ENCODE peak calls at places on chromosomes 11 and 22, in seven cellular contexts. A is spleen, K is transverse colon, B is Peyer's patch, O is stomach, I is esophagus squamous epithelium, S is adrenal gland. Z is an unnamed sample.

GRCh38 chr22:30116362-30117117 is 36.3 kb downstream of the HORMAD2 start:
- DNase-seq in A (no peak), K (no peak), S (no peak), B (no peak), I (no peak), O (no peak), Z (no peak)

GRCh38 chr11:101487775-101488174 is 96.0 kb downstream of the TRPC6 start:
- DNase-seq in I (no peak), S (no peak), O (no peak), B (no peak), A (no peak), K (no peak), Z (no peak)

GRCh38 chr11:26470992-26471391 is 101.1 kb downstream of the MUC15 start:
- DNase-seq in S (no peak), K (no peak), A (no peak), O (no peak), I (no peak), B (no peak), Z (no peak)

GRCh38 chr11:125881291-125881690 is 6.2 kb upstream of the HYLS1 start:
- DNase-seq in B (no peak), I (no peak), S (no peak), O (no peak), A (no peak), K (no peak), Z (no peak)

GRCh38 chr11:119363874-119364590 is 17.5 kb downstream of the USP2 start:
- DNase-seq in O (peak), B (no peak), A (peak), K (peak), I (no peak), S (peak), Z (no peak)

GRCh38 chr11:130675456-130675855 is 227.0 kb downstream of the ADAMTS15 start:
- DNase-seq in O (no peak), K (peak), B (no peak), S (peak), I (no peak), A (no peak), Z (peak)

GRCh38 chr11:120096756-120097191 is 41.1 kb downstream of the TRIM29 start:
- DNase-seq in A (no peak), O (no peak), S (no peak), I (no peak), K (no peak), B (no peak), Z (no peak)

GRCh38 chr11:1353383-1354124 is 36.2 kb upstream of the BRSK2 start:
- DNase-seq in O (no peak), I (no peak), K (no peak), B (no peak), A (peak), S (no peak), Z (no peak)

GRCh38 chr11:110356769-110357671 is 60.6 kb upstream of the RDX start:
- DNase-seq in K (no peak), O (no peak), I (no peak), S (peak), A (no peak), B (no peak), Z (no peak)

GRCh38 chr11:84962018-84962417 is 665.1 kb downstream of the DLG2 start:
- DNase-seq in K (no peak), A (no peak), O (no peak), I (no peak), S (no peak), B (no peak), Z (no peak)

GRCh38 chr11:18540207-18541009 is 13.7 kb upstream of the TSG101 start:
- DNase-seq in A (no peak), I (no peak), B (no peak), K (no peak), S (no peak), O (no peak), Z (no peak)

GRCh38 chr11:23006730-23007129 is 146.5 kb upstream of the CCDC179 start:
- DNase-seq in O (no peak), A (no peak), S (no peak), I (no peak), B (no peak), K (no peak), Z (no peak)

GRCh38 chr22:41818596-41818995 is 14.3 kb upstream of the SREBF2 start:
- DNase-seq in S (peak), I (no peak), A (no peak), O (no peak), B (no peak), K (no peak), Z (no peak)

GRCh38 chr22:25484498-25484897 is 80.0 kb upstream of the GRK3 start:
- DNase-seq in I (no peak), O (no peak), A (no peak), K (no peak), S (no peak), B (no peak), Z (no peak)

GRCh38 chr11:2803186-2804057 is 82.2 kb downstream of the CDKN1C start:
- DNase-seq in K (peak), O (peak), A (peak), B (peak), I (no peak), S (peak), Z (peak)

GRCh38 chr11:123547180-123547579 is 107.2 kb downstream of the SCN3B start:
- DNase-seq in B (no peak), A (no peak), S (no peak), O (no peak), K (no peak), I (no peak), Z (no peak)

GRCh38 chr22:46560696-46561295 is 23.4 kb upstream of the CELSR1 start:
- DNase-seq in I (no peak), A (peak), O (no peak), K (no peak), S (no peak), B (no peak), Z (no peak)

GRCh38 chr11:2169001-2169370 is 2.6 kb downstream of the TH start:
- DNase-seq in A (no peak), S (no peak), B (no peak), O (no peak), I (no peak), K (no peak), Z (no peak)

GRCh38 chr11:68677432-68677831 is 6.9 kb upstream of the GAL start:
- DNase-seq in S (peak), A (no peak), I (no peak), B (no peak), O (no peak), K (no peak), Z (no peak)

GRCh38 chr22:39534591-39535301 is 2.2 kb upstream of the RPS19BP1 start:
- DNase-seq in S (peak), I (no peak), A (peak), K (peak), B (peak), O (peak), Z (peak)

GRCh38 chr11:119436715-119437114 is 13.7 kb upstream of the THY1 start:
- DNase-seq in S (no peak), I (no peak), O (no peak), A (no peak), B (no peak), K (no peak), Z (no peak)

GRCh38 chr22:32628626-32629587 is 154.3 kb downstream of the FBXO7 start:
- DNase-seq in B (no peak), K (no peak), A (no peak), S (no peak), I (no peak), O (no peak), Z (no peak)

GRCh38 chr11:119356349-119357031 is 10.0 kb upstream of the MFRP start:
- DNase-seq in I (no peak), A (peak), K (peak), B (peak), O (peak), S (peak), Z (peak)

GRCh38 chr11:1561266-1561665 is 10.8 kb downstream of the DUSP8 start:
- DNase-seq in B (no peak), A (no peak), S (no peak), O (no peak), K (peak), I (no peak), Z (no peak)

GRCh38 chr11:24748261-24748660 is 251.4 kb downstream of the LUZP2 start:
- DNase-seq in I (no peak), S (no peak), O (no peak), K (no peak), B (no peak), A (no peak), Z (no peak)

GRCh38 chr11:132674161-132674560 is 858.1 kb downstream of the OPCML start:
- DNase-seq in B (no peak), O (no peak), I (no peak), S (no peak), K (no peak), A (no peak), Z (no peak)

GRCh38 chr11:20671856-20672546 is 2.6 kb downstream of the NELL1 start:
- DNase-seq in B (no peak), S (no peak), A (no peak), O (no peak), K (no peak), I (no peak), Z (no peak)

GRCh38 chr22:45518580-45518991 is 15.9 kb downstream of the FBLN1 start:
- DNase-seq in K (no peak), S (no peak), A (no peak), B (no peak), I (no peak), O (no peak), Z (no peak)

GRCh38 chr22:46136539-46137217 is 13.6 kb upstream of the PPARA start:
- DNase-seq in I (no peak), A (peak), S (no peak), B (no peak), O (no peak), K (no peak), Z (no peak)

GRCh38 chr11:130872513-130872912 is 43.8 kb downstream of the SNX19 start:
- DNase-seq in B (no peak), S (no peak), O (no peak), I (no peak), K (no peak), A (no peak), Z (no peak)

GRCh38 chr11:28463826-28464225 is 355.6 kb downstream of the METTL15 start:
- DNase-seq in S (no peak), K (no peak), I (no peak), B (no peak), O (no peak), A (no peak), Z (no peak)

GRCh38 chr11:134994431-134994830 is 582.4 kb upstream of the B3GAT1 start:
- DNase-seq in I (no peak), O (no peak), B (no peak), K (no peak), S (no peak), A (no peak), Z (no peak)

GRCh38 chr11:83725161-83725560 is 439.0 kb upstream of the CCDC90B start:
- DNase-seq in I (no peak), O (no peak), K (no peak), A (no peak), S (no peak), B (no peak), Z (no peak)

GRCh38 chr11:80798189-80798588 is 1357.4 kb upstream of the TENM4 start:
- DNase-seq in B (no peak), K (no peak), O (no peak), A (no peak), S (no peak), I (no peak), Z (no peak)

GRCh38 chr11:126354631-126355323 is 709 bp upstream of the ST3GAL4 start:
- DNase-seq in S (peak), K (no peak), A (peak), B (no peak), O (no peak), I (no peak), Z (no peak)

GRCh38 chr11:86999859-87000753 is 37.6 kb upstream of the TMEM135 start:
- DNase-seq in A (no peak), O (peak), S (peak), K (no peak), B (no peak), I (no peak), Z (no peak)

GRCh38 chr11:130672911-130673310 is 224.5 kb downstream of the ADAMTS15 start:
- DNase-seq in O (no peak), B (no peak), I (no peak), S (no peak), K (no peak), A (no peak), Z (no peak)

GRCh38 chr22:44847380-44847779 is 95.0 kb downstream of the ARHGAP8 start:
- DNase-seq in A (no peak), O (no peak), I (no peak), K (no peak), S (no peak), B (no peak), Z (no peak)

GRCh38 chr22:40679964-40680818 is 907 bp downstream of the MCHR1 start:
- DNase-seq in K (no peak), A (no peak), O (no peak), I (no peak), S (no peak), B (no peak), Z (no peak)

GRCh38 chr11:35006389-35007128 is 90.1 kb downstream of the PDHX start:
- DNase-seq in K (peak), B (no peak), O (no peak), A (no peak), I (no peak), S (no peak), Z (no peak)

DNA sequence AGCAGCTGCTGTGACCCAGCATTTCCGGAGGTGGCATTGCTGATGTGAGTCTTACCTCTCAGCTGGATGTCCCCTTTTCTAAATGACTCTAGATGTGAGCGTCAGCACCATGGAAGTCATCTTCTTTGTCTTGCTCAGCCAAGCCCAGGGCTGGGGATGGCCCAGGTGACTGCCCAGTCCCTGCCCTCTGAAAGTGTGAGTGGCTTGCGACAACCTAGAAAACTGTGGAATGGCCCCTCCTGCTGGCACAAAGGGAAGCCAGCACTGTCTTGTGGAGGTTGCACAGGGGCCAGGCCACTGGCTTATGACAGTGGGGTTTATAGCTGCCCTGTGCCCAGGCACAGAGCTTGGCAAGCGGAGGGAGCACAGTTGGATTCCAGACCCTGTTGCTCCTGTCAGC is 6.2 kb downstream of the TUB start:
- DNase-seq in S (no peak), K (no peak), I (no peak), O (no peak), A (peak), B (no peak), Z (no peak)
- TF ChIP-seq CTCF in S (peak), K (no peak), I (no peak), O (no peak), A (no peak), B (no peak), Z (no peak)

GRCh38 chr22:37953062-37953436 is 352 bp downstream of the C22orf23 start:
- DNase-seq in S (no peak), I (no peak), K (no peak), O (no peak), A (no peak), B (no peak), Z (no peak)

GRCh38 chr22:37959231-37959825 is 5.8 kb downstream of the POLR2F start:
- DNase-seq in A (no peak), K (no peak), B (no peak), S (no peak), O (no peak), I (no peak), Z (no peak)

GRCh38 chr22:37961062-37961461 is 7.6 kb downstream of the POLR2F start:
- DNase-seq in I (no peak), A (no peak), K (no peak), O (no peak), B (no peak), S (no peak), Z (no peak)

GRCh38 chr22:37953437-37954179 is at the start of the genes C22orf23 and POLR2F:
- DNase-seq in O (peak), B (peak), S (peak), A (peak), I (peak), K (peak), Z (peak)

DNA sequence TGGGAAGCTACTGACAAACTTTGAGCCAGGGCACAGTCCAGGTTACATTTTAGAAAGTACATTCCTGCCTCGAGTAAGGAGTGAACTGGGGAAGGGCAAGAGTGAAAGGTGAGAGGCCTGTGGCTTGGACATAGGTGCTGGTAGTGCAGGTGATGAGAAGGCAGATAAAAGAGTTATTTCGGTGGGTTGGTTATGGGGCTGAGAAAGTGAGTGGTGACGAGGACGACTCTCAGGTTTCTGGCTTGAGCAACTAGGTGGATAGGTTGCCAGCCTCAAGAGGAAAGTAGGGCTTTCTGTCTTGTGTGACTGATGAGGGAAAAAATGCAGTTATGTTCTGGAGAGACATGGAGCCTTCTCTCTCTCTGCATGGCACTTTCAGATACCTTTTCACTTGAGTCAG is 3.7 kb downstream of the POLR2F start:
- DNase-seq in A (no peak), I (no peak), S (no peak), O (no peak), K (no peak), B (no peak), Z (no peak)
- H3K4me3 ChIP-seq in A (no peak), I (no peak), S (no peak), O (no peak), K (no peak), B (no peak), Z (no peak)

DNA sequence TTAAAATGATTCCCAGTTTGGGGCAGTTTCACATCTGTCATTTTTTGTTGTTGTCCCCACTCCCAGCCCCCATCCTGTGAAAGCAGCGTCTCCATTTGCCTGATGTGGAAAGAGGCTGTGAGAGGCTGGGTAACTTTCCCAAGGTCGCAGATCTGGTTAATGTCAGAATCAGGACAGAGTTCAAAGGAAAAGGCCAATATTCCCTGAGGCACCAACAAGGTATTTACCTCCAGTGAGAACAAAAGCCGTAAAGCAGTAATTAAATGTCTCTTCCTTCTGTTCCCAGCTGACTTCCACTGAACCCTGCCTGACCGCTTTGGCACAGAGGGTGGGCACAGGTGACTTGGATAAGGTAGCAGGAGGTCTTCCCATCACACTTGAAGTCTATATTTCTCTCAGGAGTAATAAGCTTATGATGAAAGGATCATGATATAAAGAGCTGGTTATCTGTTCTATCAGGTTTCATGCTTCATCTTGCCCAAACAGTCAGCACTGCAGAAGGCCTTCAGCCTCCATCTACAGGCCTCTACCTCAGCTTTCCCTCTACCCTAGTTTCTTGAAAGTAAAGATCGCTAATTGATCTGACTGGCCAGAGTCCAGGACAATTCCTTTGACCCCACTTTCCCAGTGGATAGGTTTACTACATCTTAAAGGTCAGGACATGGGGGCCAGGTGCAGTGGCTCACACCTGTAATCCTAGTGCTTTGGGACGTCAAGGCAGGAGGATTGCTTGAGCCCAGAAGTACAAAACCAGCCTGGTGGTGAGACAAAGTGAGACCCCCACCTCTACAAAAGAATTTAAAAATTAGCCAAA is 9.4 kb downstream of the C11orf91 start:
- DNase-seq in I (no peak), O (no peak), A (no peak), S (no peak), B (no peak), K (peak), Z (no peak)
- TF ChIP-seq POLR2A in I (no peak), O (no peak), A (no peak), S (no peak), B (no peak), K (no peak), Z (no peak)

GRCh38 chr22:49348631-49349030 is 479.0 kb downstream of the BRD1 start:
- DNase-seq in K (no peak), I (no peak), S (no peak), O (no peak), A (peak), B (no peak), Z (no peak)

GRCh38 chr22:49349841-49350381 is 477.8 kb downstream of the BRD1 start:
- DNase-seq in K (no peak), I (no peak), A (peak), O (no peak), S (no peak), B (no peak), Z (no peak)

GRCh38 chr22:49351761-49352221 is 475.9 kb downstream of the BRD1 start:
- DNase-seq in S (no peak), A (peak), B (no peak), I (no peak), K (no peak), O (peak), Z (peak)

GRCh38 chr22:49349181-49349835 is 478.4 kb downstream of the BRD1 start:
- DNase-seq in A (peak), I (no peak), B (no peak), K (no peak), S (no peak), O (no peak), Z (no peak)

GRCh38 chr22:49350441-49351121 is 477.1 kb downstream of the BRD1 start:
- DNase-seq in K (peak), S (no peak), O (no peak), B (no peak), A (peak), I (no peak), Z (no peak)
- TF ChIP-seq CTCF in K (no peak), S (no peak), O (no peak), B (no peak), A (no peak), I (no peak), Z (no peak)

DNA sequence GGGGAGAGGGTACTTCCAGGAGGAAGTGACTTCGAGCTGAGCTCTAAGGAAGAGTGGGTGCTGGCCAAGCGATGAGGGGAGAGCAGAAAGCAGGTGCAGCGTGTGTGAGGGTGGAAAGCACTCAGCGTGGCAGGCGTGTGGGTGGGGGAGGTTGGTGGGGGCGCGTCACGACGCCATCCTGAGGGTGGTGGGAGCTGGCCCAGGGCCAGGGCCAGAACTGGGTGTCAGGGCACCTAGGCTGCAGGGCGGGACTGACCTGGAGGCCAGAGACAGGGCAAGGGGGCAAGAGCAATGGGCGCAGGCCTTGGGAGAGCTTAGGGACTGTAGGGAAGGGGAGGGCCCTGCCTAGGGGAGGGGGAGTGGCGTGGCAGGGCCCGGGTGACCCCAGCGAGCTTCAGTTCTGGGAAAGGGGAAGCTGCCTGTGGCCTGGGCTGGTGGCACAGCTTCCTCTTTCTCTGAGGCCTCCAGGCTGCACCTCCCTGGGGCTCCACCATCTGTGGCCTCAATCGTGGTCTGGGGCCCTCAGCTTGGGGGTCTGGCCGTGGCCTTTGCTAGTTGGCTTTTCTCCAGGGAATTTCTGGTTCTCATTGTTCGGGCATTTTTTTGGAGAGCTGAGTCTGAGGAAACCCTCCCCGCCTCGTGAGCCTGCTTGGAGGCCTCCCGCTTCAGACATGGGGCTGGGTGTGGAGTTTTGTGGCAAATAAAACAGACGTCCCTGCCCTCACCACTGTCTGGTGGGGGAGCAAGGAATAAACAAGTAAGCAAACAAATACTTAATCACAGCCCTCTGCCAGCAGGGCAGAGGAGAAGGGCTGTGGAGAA is 8.9 kb downstream of the RELT start:
- DNase-seq in S (peak), A (peak), O (peak), K (peak), B (peak), I (peak), Z (no peak)
- H3K4me3 ChIP-seq in S (no peak), A (no peak), O (no peak), K (no peak), B (no peak), I (no peak), Z (no peak)

Z was measured in lower leg skin.